ENCODE peak calls at places on chromosomes 2 and 18, in ten cellular contexts. One of them, this sample, is unnamed.
A peak's percentile ranks its signal among the peaks of the same experiment; 100 is the strongest.

GRCh38 chr18:32896781-32897547 is 124.1 kb upstream of the KLHL14 start:
- DNase-seq in H1: no peak
- DNase-seq in CD4-positive, alpha-beta memory T cell: no peak
- DNase-seq in GM20000: no peak
- DNase-seq in lung microvascular endothelial cell: no peak
- DNase-seq in NCI-H146: no peak
- DNase-seq in D341Med: no peak
- DNase-seq in smooth muscle cell of the brain vasculature: no peak
- DNase-seq in GM23338: peak; percentile 31
- DNase-seq in T follicular helper cell: no peak
- DNase-seq in this sample: no peak

GRCh38 chr2:81523344-81523743 is 1218.8 kb upstream of the LRRTM1 start:
- DNase-seq in smooth muscle cell of the brain vasculature: no peak
- DNase-seq in D341Med: no peak
- DNase-seq in NCI-H146: no peak
- DNase-seq in GM20000: no peak
- DNase-seq in T follicular helper cell: no peak
- DNase-seq in GM23338: peak; percentile 36
- DNase-seq in CD4-positive, alpha-beta memory T cell: no peak
- DNase-seq in lung microvascular endothelial cell: no peak
- DNase-seq in H1: no peak
- DNase-seq in this sample: no peak

GRCh38 chr2:19933351-19933981 is 31.7 kb upstream of the TTC32 start:
- DNase-seq in smooth muscle cell of the brain vasculature: no peak
- DNase-seq in lung microvascular endothelial cell: peak; percentile 89
- DNase-seq in D341Med: no peak
- DNase-seq in GM23338: no peak
- DNase-seq in H1: no peak
- DNase-seq in CD4-positive, alpha-beta memory T cell: no peak
- DNase-seq in NCI-H146: no peak
- DNase-seq in GM20000: peak; percentile 11
- DNase-seq in T follicular helper cell: no peak
- DNase-seq in this sample: no peak

GRCh38 chr18:23529597-23529996 is 26.3 kb downstream of the RMC1 start:
- DNase-seq in GM20000: no peak
- DNase-seq in D341Med: no peak
- DNase-seq in smooth muscle cell of the brain vasculature: no peak
- DNase-seq in T follicular helper cell: no peak
- DNase-seq in CD4-positive, alpha-beta memory T cell: no peak
- DNase-seq in GM23338: no peak
- DNase-seq in H1: no peak
- DNase-seq in lung microvascular endothelial cell: no peak
- DNase-seq in NCI-H146: no peak
- DNase-seq in this sample: no peak

GRCh38 chr2:197838036-197838435 is 33.6 kb downstream of the PLCL1 start:
- DNase-seq in CD4-positive, alpha-beta memory T cell: peak; percentile 51
- DNase-seq in GM23338: no peak
- DNase-seq in lung microvascular endothelial cell: peak; percentile 13
- DNase-seq in T follicular helper cell: no peak
- DNase-seq in D341Med: no peak
- DNase-seq in NCI-H146: no peak
- DNase-seq in GM20000: peak; percentile 44
- DNase-seq in smooth muscle cell of the brain vasculature: peak; percentile 15
- DNase-seq in H1: no peak
- DNase-seq in this sample: no peak

GRCh38 chr2:10216677-10217498 is 85.8 kb upstream of the HPCAL1 start:
- DNase-seq in CD4-positive, alpha-beta memory T cell: no peak
- DNase-seq in T follicular helper cell: no peak
- DNase-seq in GM20000: no peak
- DNase-seq in lung microvascular endothelial cell: no peak
- DNase-seq in D341Med: no peak
- DNase-seq in GM23338: no peak
- DNase-seq in smooth muscle cell of the brain vasculature: no peak
- DNase-seq in NCI-H146: no peak
- DNase-seq in H1: no peak
- DNase-seq in this sample: no peak

GRCh38 chr18:49230331-49230730 is 230.1 kb downstream of the DYM start:
- DNase-seq in CD4-positive, alpha-beta memory T cell: no peak
- DNase-seq in lung microvascular endothelial cell: no peak
- DNase-seq in GM23338: no peak
- DNase-seq in H1: no peak
- DNase-seq in smooth muscle cell of the brain vasculature: no peak
- DNase-seq in NCI-H146: no peak
- DNase-seq in T follicular helper cell: no peak
- DNase-seq in D341Med: no peak
- DNase-seq in GM20000: no peak
- DNase-seq in this sample: no peak

GRCh38 chr2:124024491-124025348 is at the start of gene CNTNAP5:
- DNase-seq in H1: peak; percentile 93
- DNase-seq in CD4-positive, alpha-beta memory T cell: no peak
- DNase-seq in GM20000: peak; percentile 36
- DNase-seq in T follicular helper cell: no peak
- DNase-seq in NCI-H146: peak; percentile 88
- DNase-seq in GM23338: peak; percentile 93
- DNase-seq in D341Med: peak; percentile 85
- DNase-seq in lung microvascular endothelial cell: peak; percentile 41
- DNase-seq in smooth muscle cell of the brain vasculature: no peak
- DNase-seq in this sample: peak; percentile 96